ENCODE peak calls at places on chromosomes 16 and 17, in five cellular contexts. G is tibial artery, J is H1, O is mammary epithelial cell, T is H9. Q is an unnamed sample.

GRCh38 chr17:67139289-67139688 is 94.9 kb downstream of the CACNG1 start:
- DNase-seq in J (no peak), O (no peak), T (no peak), G (no peak), Q (no peak)

GRCh38 chr16:71383054-71383773 is 24.7 kb downstream of the CALB2 start:
- DNase-seq in J (no peak), T (peak; percentile 45), O (peak; percentile 76), G (no peak), Q (no peak)

GRCh38 chr17:48011405-48012150 is 26.0 kb downstream of the COPZ2 start:
- DNase-seq in O (peak; percentile 39), J (peak; percentile 72), G (no peak), T (peak; percentile 79), Q (no peak)

GRCh38 chr16:87457724-87458423 is 35.0 kb downstream of the ZCCHC14 start:
- DNase-seq in O (peak; percentile 98), G (no peak), J (no peak), T (no peak), Q (no peak)

GRCh38 chr16:66717112-66717675 is 20.7 kb upstream of the CMTM4 start:
- DNase-seq in J (no peak), T (peak; percentile 78), O (no peak), G (no peak), Q (no peak)

GRCh38 chr17:59371426-59372099 is 40.1 kb downstream of the YPEL2 start:
- DNase-seq in G (peak; percentile 92), T (no peak), O (no peak), J (no peak), Q (no peak)

GRCh38 chr17:36136439-36136838 is 32.8 kb downstream of the CCL4 start:
- DNase-seq in G (no peak), O (no peak), T (no peak), J (no peak), Q (no peak)

GRCh38 chr17:76417499-76418143 is 33.2 kb downstream of the SPHK1 start:
- DNase-seq in J (no peak), O (no peak), T (peak; percentile 67), G (peak; percentile 31), Q (no peak)

GRCh38 chr17:50798424-50799344 is 31.4 kb upstream of the ANKRD40CL start:
- DNase-seq in G (no peak), T (no peak), J (no peak), O (peak; percentile 85), Q (no peak)

GRCh38 chr16:8822403-8822802 is 24.8 kb downstream of the PMM2 start:
- DNase-seq in G (no peak), J (no peak), O (no peak), T (no peak), Q (no peak)

GRCh38 chr17:68613739-68614298 is 12.7 kb upstream of the FAM20A start:
- DNase-seq in T (peak; percentile 89), J (peak; percentile 66), G (no peak), O (peak; percentile 25), Q (peak; percentile 26)

GRCh38 chr16:25464058-25464457 is 206.4 kb upstream of the ZKSCAN2 start:
- DNase-seq in J (no peak), G (no peak), T (no peak), O (no peak), Q (no peak)

GRCh38 chr17:29977836-29978235 is 36.4 kb downstream of the EFCAB5 start:
- DNase-seq in G (no peak), O (peak; percentile 47), T (no peak), J (no peak), Q (no peak)

GRCh38 chr16:2724088-2724676 is 4.2 kb upstream of the PRSS27 start:
- DNase-seq in J (no peak), G (no peak), O (no peak), T (no peak), Q (no peak)

GRCh38 chr17:21475555-21475954 is 99.4 kb downstream of the KCNJ12 start:
- DNase-seq in O (no peak), J (peak; percentile 42), G (peak; percentile 24), T (peak; percentile 68), Q (no peak)

GRCh38 chr16:67312450-67313118 is 14.0 kb downstream of the KCTD19 start:
- DNase-seq in T (no peak), G (no peak), O (no peak), J (no peak), Q (no peak)

DNA sequence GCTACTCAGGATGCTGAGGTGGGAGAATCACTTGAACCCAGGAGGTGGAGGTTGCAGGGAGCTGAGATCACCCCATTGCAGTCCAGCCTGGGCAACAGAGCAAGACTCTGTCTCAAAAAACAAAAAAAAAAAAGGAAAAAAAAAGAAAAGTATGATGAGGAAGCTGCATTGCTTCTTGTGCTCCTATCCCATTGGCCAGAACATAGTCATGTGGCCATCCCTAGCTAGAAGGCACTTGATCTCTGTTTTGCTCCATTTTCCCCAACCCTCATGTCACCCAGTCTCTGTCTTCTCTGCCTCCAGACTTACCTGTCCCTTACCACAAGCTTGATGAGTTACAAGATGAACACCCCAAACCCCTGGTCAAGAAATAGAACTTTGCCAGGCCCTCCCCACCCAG is 112.7 kb upstream of the TMEM97 start:
- DNase-seq in G (no peak), O (no peak), T (no peak), J (no peak), Q (no peak)
- H3K9me3 ChIP-seq in G (no peaks in the 10 kb centered on the region), O (peaks cover 3% of the 10 kb centered on the region), T (no peaks in the 10 kb centered on the region), J (no peaks in the 10 kb centered on the region), Q (no peaks in the 10 kb centered on the region)

DNA sequence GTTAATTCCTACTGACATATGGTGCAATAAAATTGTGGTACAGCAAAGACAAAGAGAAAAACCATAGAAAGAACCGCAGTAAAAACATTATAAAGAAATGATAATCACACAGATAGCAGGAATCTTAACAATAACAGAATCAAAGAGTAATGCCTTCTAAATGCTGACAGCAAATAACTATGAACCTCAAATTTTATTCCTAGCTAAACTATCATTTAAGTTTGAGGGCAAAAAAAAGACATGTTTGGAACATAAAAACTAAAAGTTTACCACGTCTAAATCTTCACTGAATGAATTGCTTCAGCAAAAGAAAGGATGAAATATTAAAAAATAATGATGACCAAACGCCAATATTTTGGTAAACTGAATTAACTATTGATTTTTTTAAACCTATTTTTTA is 135.8 kb downstream of the CPPED1 start:
- DNase-seq in O (no peak), J (no peak), G (no peak), T (no peak), Q (no peak)
- H3K9me3 ChIP-seq in O (peaks cover 5% of the 10 kb centered on the region), J (no peaks in the 10 kb centered on the region), G (peaks cover 7% of the 10 kb centered on the region), T (no peaks in the 10 kb centered on the region), Q (no peaks in the 10 kb centered on the region)

GRCh38 chr17:82835766-82836512 is 3.9 kb downstream of the ZNF750 start:
- DNase-seq in G (no peak), J (no peak), O (peak; percentile 100), T (no peak), Q (no peak)

GRCh38 chr17:82837586-82838320 is 2.1 kb downstream of the ZNF750 start:
- DNase-seq in G (no peak), J (no peak), T (no peak), O (no peak), Q (no peak)

GRCh38 chr17:82838386-82839063 is 1.3 kb downstream of the ZNF750 start:
- DNase-seq in J (no peak), T (no peak), G (no peak), O (peak; percentile 59), Q (no peak)

GRCh38 chr17:82835122-82835521 is 4.7 kb downstream of the ZNF750 start:
- DNase-seq in O (no peak), T (no peak), G (no peak), J (no peak), Q (no peak)

GRCh38 chr17:82836823-82837357 is 2.9 kb downstream of the ZNF750 start:
- DNase-seq in T (no peak), J (no peak), G (no peak), O (no peak), Q (no peak)
- H3K9me3 ChIP-seq in T (no peaks in the 10 kb centered on the region), J (no peaks in the 10 kb centered on the region), G (no peaks in the 10 kb centered on the region), O (no peaks in the 10 kb centered on the region), Q (no peaks in the 10 kb centered on the region)

DNA sequence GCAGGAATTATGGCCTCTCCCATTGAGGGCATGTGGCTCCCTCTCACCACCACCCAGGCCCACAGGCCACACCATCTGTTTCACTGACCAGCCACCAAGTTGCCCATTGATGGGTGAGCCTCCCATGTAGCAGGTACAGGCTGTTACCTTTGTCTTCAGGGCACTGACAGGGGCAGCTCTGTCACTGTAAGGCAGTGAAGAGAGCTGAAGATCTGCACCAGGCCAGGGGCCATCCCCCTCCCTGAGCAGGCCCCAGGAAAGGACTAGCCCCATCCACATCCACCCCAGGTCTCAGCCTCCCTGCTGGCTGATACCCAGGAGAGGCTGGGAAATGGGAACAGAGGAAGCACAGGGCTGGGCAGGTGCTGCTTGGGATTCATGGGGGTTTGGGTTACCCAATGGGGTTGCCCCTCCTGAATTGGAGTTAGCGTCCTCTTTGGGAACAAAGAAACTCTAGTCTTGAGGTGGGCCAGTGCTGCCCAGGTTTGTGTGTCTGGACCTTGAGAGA is 1691.4 kb downstream of the TP53TG3F start:
- DNase-seq in O (no peak), T (no peak), J (no peak), G (no peak), Q (no peak)
- H3K9me3 ChIP-seq in O (peaks cover 20% of the 10 kb centered on the region), T (peaks cover 88% of the 10 kb centered on the region), J (peaks cover 82% of the 10 kb centered on the region), G (peaks cover 22% of the 10 kb centered on the region), Q (no peaks in the 10 kb centered on the region)

GRCh38 chr17:79581306-79581932 is 29.4 kb downstream of the RBFOX3 start:
- DNase-seq in G (no peak), J (no peak), T (no peak), O (peak; percentile 12), Q (no peak)
- H3K9me3 ChIP-seq in G (no peaks in the 10 kb centered on the region), J (peaks cover 2% of the 10 kb centered on the region), T (no peaks in the 10 kb centered on the region), O (peaks cover 16% of the 10 kb centered on the region), Q (no peaks in the 10 kb centered on the region)

Q was measured in SK-N-MC.